ENCODE peak calls at places on chromosomes 1 and 21, in seven cellular contexts. D is tibial nerve, C is K562, I is fibroblast of lung, O is adipocyte, G is tibial artery, K is IMR-90. Z is an unnamed sample.

GRCh38 chr21:45607021-45607921 is 36.3 kb upstream of the PCBP3 start:
- DNase-seq in I (no peak), D (no peak), G (peak; percentile 31), O (no peak), K (peak; percentile 24), C (no peak), Z (no peak)

GRCh38 chr1:245957446-245957845 is 549.6 kb downstream of the SMYD3 start:
- DNase-seq in G (no peak), D (no peak), C (no peak), O (no peak), I (no peak), K (no peak), Z (no peak)

GRCh38 chr1:238777551-238777950 is 608.8 kb upstream of the CHRM3 start:
- DNase-seq in G (no peak), D (no peak), I (no peak), C (no peak), O (peak; percentile 33), K (peak; percentile 17), Z (peak; percentile 17)

GRCh38 chr1:96520542-96520941 is 201.0 kb upstream of the PTBP2 start:
- DNase-seq in O (peak; percentile 20), D (no peak), I (peak; percentile 51), C (no peak), G (no peak), K (no peak), Z (no peak)

GRCh38 chr1:75796376-75797272 is at the start of gene MSH4:
- DNase-seq in G (no peak), I (no peak), D (no peak), O (no peak), C (peak; percentile 43), K (no peak), Z (no peak)

GRCh38 chr1:16230744-16231143 is 6.2 kb downstream of the CPLANE2 start:
- DNase-seq in O (no peak), C (no peak), I (no peak), D (no peak), K (no peak), G (no peak), Z (no peak)

GRCh38 chr1:216793303-216793702 is 70.1 kb upstream of the ESRRG start:
- DNase-seq in C (no peak), G (no peak), K (no peak), D (no peak), O (no peak), I (no peak), Z (no peak)

GRCh38 chr1:175129182-175129581 is 61.5 kb downstream of the TNN start:
- DNase-seq in C (no peak), I (peak; percentile 77), O (peak; percentile 78), K (peak; percentile 39), G (no peak), D (no peak), Z (peak; percentile 94)

GRCh38 chr1:89671775-89672488 is 39.0 kb downstream of the LRRC8C start:
- DNase-seq in D (no peak), K (peak; percentile 66), I (no peak), G (no peak), O (no peak), C (no peak), Z (no peak)

GRCh38 chr1:236917448-236917847 is 86.8 kb downstream of the MT1HL1 start:
- DNase-seq in I (no peak), C (no peak), D (no peak), K (no peak), G (no peak), O (no peak), Z (no peak)

GRCh38 chr1:84156210-84156621 is 12.1 kb downstream of the PRKACB start:
- DNase-seq in K (peak; percentile 90), I (peak; percentile 86), D (no peak), C (no peak), G (no peak), O (peak; percentile 62), Z (no peak)

GRCh38 chr1:36099681-36100341 is 11.1 kb downstream of the ADPRS start:
- DNase-seq in I (peak; percentile 70), C (peak; percentile 87), D (peak; percentile 69), G (peak; percentile 84), O (peak; percentile 83), K (peak; percentile 73), Z (peak; percentile 83)

GRCh38 chr1:203078478-203078877 is 7.3 kb downstream of the MYOG start:
- DNase-seq in C (no peak), O (no peak), I (no peak), K (no peak), G (no peak), D (no peak), Z (no peak)

GRCh38 chr21:39363607-39364555 is 15.0 kb upstream of the HMGN1 start:
- DNase-seq in K (peak; percentile 71), O (peak; percentile 64), G (no peak), I (no peak), D (no peak), C (peak; percentile 44), Z (no peak)

GRCh38 chr21:34812510-34813265 is 143.9 kb downstream of the CLIC6 start:
- DNase-seq in I (peak; percentile 94), G (no peak), K (peak; percentile 99), D (no peak), C (no peak), O (peak; percentile 86), Z (peak; percentile 92)

GRCh38 chr1:212500351-212500750 is 67.6 kb downstream of the NENF start:
- DNase-seq in K (no peak), D (no peak), G (no peak), O (no peak), I (no peak), C (no peak), Z (no peak)

GRCh38 chr1:181936269-181936668 is 125.2 kb downstream of the ZNF648 start:
- DNase-seq in O (no peak), C (peak; percentile 5), K (no peak), I (no peak), G (no peak), D (no peak), Z (no peak)

GRCh38 chr21:32516729-32517649 is 68.3 kb downstream of the TCP10L start:
- DNase-seq in I (peak; percentile 99), C (no peak), K (peak; percentile 99), D (no peak), O (peak; percentile 18), G (no peak), Z (peak; percentile 70)

GRCh38 chr1:26156285-26157038 is 2.4 kb upstream of the FAM110D start:
- DNase-seq in O (no peak), I (no peak), D (no peak), C (peak; percentile 46), K (no peak), G (peak; percentile 40), Z (no peak)

GRCh38 chr1:60055336-60055735 is 18.2 kb downstream of the C1orf87 start:
- DNase-seq in G (no peak), O (no peak), I (peak; percentile 15), D (no peak), K (peak; percentile 1), C (no peak), Z (no peak)

GRCh38 chr1:57411262-57411661 is 12.6 kb downstream of the DAB1 start:
- DNase-seq in K (peak; percentile 31), G (no peak), C (no peak), O (no peak), D (no peak), I (peak; percentile 46), Z (no peak)

GRCh38 chr1:10594481-10595050 is 119.8 kb downstream of the PEX14 start:
- DNase-seq in C (no peak), G (no peak), D (no peak), I (no peak), O (no peak), K (no peak), Z (no peak)

GRCh38 chr21:34534522-34534921 is 22.5 kb upstream of the KCNE1 start:
- DNase-seq in K (no peak), I (no peak), C (no peak), G (no peak), O (no peak), D (no peak), Z (no peak)

DNA sequence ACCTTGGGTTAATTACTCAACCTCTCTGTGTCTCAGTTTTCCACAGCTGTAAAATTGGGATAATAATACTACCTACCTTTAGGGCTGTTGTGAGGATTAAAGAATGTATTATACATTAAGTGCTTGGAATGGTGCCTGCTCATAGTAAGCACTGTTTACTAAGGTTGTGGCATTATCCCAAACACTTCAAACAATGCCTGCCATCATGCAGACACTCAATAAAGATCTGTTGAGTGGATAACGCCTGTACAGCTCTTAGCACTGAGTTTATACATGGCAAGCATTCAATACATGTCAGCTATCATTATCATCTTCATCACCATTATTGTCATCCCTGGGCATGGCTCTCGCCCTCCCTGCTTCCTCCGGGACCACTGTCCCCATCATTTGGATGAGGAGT is 81.2 kb upstream of the ZC3H12A start:
- DNase-seq in O (no peak), I (no peak), K (no peak), D (no peak), G (no peak), C (no peak), Z (no peak)
- H3K4me1 ChIP-seq in O (no peaks in the 10 kb centered on the region), I (no peaks in the 10 kb centered on the region), K (no peaks in the 10 kb centered on the region), D (no peaks in the 10 kb centered on the region), G (no peaks in the 10 kb centered on the region), C (no peaks in the 10 kb centered on the region), Z (no peaks in the 10 kb centered on the region)

DNA sequence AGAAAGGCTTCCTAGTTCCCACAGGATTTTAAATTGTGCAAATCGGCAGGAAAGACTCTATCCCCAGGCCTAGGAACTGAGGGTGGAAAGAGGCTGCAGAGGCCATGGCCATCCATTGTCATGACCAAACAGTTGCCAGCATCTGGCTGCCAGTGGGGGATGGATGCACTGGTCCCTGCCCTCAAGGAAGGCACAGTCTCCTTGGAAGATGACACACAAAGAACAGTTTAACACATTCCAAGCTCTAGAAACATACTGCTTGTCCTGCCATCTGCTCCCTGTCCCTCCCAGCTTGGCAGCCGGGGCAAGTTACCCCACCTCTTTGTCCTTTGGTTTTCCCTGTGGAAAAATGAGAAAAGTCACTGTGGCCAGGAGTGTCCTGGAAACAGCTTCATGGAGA is 83.2 kb downstream of the BCAR3 start:
- DNase-seq in I (no peak), C (no peak), O (no peak), K (no peak), D (no peak), G (no peak), Z (no peak)
- H3K4me1 ChIP-seq in I (peaks cover 15% of the 10 kb centered on the region), C (no peaks in the 10 kb centered on the region), O (peaks cover 46% of the 10 kb centered on the region), K (peaks cover 25% of the 10 kb centered on the region), D (peaks cover 6% of the 10 kb centered on the region), G (peaks cover 81% of the 10 kb centered on the region), Z (peaks cover 40% of the 10 kb centered on the region)

GRCh38 chr1:44808938-44809917 is 905 bp downstream of the BTBD19 start:
- DNase-seq in D (no peak), O (peak; percentile 77), G (peak; percentile 85), C (peak; percentile 56), I (peak; percentile 62), K (peak; percentile 82), Z (peak; percentile 33)
- H3K4me1 ChIP-seq in D (peaks cover 75% of the 10 kb centered on the region), O (peaks cover 62% of the 10 kb centered on the region), G (peaks cover 94% of the 10 kb centered on the region), C (peaks cover 73% of the 10 kb centered on the region), I (peaks cover 64% of the 10 kb centered on the region), K (peaks cover 53% of the 10 kb centered on the region), Z (peaks cover 68% of the 10 kb centered on the region)

GRCh38 chr1:184930645-184931044 is 43.7 kb downstream of the NIBAN1 start:
- DNase-seq in C (no peak), D (no peak), K (no peak), O (no peak), G (no peak), I (no peak), Z (no peak)

GRCh38 chr1:184928394-184928793 is 45.9 kb downstream of the NIBAN1 start:
- DNase-seq in G (no peak), I (no peak), C (no peak), O (no peak), D (no peak), K (no peak), Z (no peak)

GRCh38 chr1:184931566-184931965 is 42.7 kb downstream of the NIBAN1 start:
- DNase-seq in O (no peak), K (no peak), I (no peak), G (no peak), D (no peak), C (no peak), Z (no peak)

GRCh38 chr1:184929711-184930202 is 44.6 kb downstream of the NIBAN1 start:
- DNase-seq in C (no peak), O (peak; percentile 19), I (peak; percentile 44), D (no peak), K (no peak), G (no peak), Z (peak; percentile 27)

GRCh38 chr1:184930232-184930631 is 44.1 kb downstream of the NIBAN1 start:
- DNase-seq in I (no peak), D (no peak), O (no peak), C (no peak), G (no peak), K (no peak), Z (no peak)
- H3K4me1 ChIP-seq in I (no peaks in the 10 kb centered on the region), D (no peaks in the 10 kb centered on the region), O (no peaks in the 10 kb centered on the region), C (no peaks in the 10 kb centered on the region), G (peaks cover 59% of the 10 kb centered on the region), K (peaks cover 2% of the 10 kb centered on the region), Z (no peaks in the 10 kb centered on the region)